ENCODE peak calls at places on chromosome 5, in four cellular contexts. One of them, this sample, is unnamed.

GRCh38 chr5:135185461-135186075 is 151.5 kb upstream of the PITX1 start:
- DNase-seq in IMR-90: peak
- DNase-seq in H9: no peak
- DNase-seq in H1: no peak
- DNase-seq in this sample: peak

GRCh38 chr5:139222346-139222745 is 24.2 kb upstream of the SIL1 start:
- DNase-seq in H1: no peak
- DNase-seq in IMR-90: no peak
- DNase-seq in H9: no peak
- DNase-seq in this sample: no peak

GRCh38 chr5:84383296-84383815 is 1.3 kb downstream of the EDIL3 start:
- DNase-seq in H9: peak
- DNase-seq in H1: no peak
- DNase-seq in IMR-90: no peak
- DNase-seq in this sample: peak

GRCh38 chr5:375921-376871 is 54.7 kb downstream of the AHRR start:
- DNase-seq in H1: peak
- DNase-seq in IMR-90: no peak
- DNase-seq in H9: peak
- DNase-seq in this sample: no peak

GRCh38 chr5:119367502-119368237 is 11.9 kb downstream of the TNFAIP8 start:
- DNase-seq in IMR-90: peak
- DNase-seq in H1: no peak
- DNase-seq in H9: no peak
- DNase-seq in this sample: no peak

GRCh38 chr5:58094031-58094430 is 365.9 kb downstream of the PLK2 start:
- DNase-seq in IMR-90: peak
- DNase-seq in H1: no peak
- DNase-seq in H9: no peak
- DNase-seq in this sample: no peak

GRCh38 chr5:8726383-8727036 is 819.4 kb downstream of the SEMA5A start:
- DNase-seq in H1: no peak
- DNase-seq in IMR-90: no peak
- DNase-seq in H9: peak
- DNase-seq in this sample: no peak

GRCh38 chr5:18744441-18744840 is 1110.2 kb downstream of the TAF11L14 start:
- DNase-seq in IMR-90: no peak
- DNase-seq in H9: no peak
- DNase-seq in H1: no peak
- DNase-seq in this sample: no peak

GRCh38 chr5:111774525-111774924 is 17.5 kb upstream of the NREP start:
- DNase-seq in H1: no peak
- DNase-seq in IMR-90: peak
- DNase-seq in H9: peak
- DNase-seq in this sample: peak

GRCh38 chr5:101393795-101394450 is 490.8 kb upstream of the ST8SIA4 start:
- DNase-seq in H1: no peak
- DNase-seq in IMR-90: peak
- DNase-seq in H9: no peak
- DNase-seq in this sample: no peak

GRCh38 chr5:52728201-52728600 is 59.5 kb upstream of the ITGA1 start:
- DNase-seq in H9: no peak
- DNase-seq in IMR-90: no peak
- DNase-seq in H1: no peak
- DNase-seq in this sample: no peak

GRCh38 chr5:54541823-54542783 is 24.5 kb downstream of the SNX18 start:
- DNase-seq in H1: no peak
- DNase-seq in IMR-90: no peak
- DNase-seq in H9: no peak
- DNase-seq in this sample: no peak

GRCh38 chr5:36523931-36524330 is 82.5 kb upstream of the SLC1A3 start:
- DNase-seq in IMR-90: no peak
- DNase-seq in H1: no peak
- DNase-seq in H9: no peak
- DNase-seq in this sample: no peak

GRCh38 chr5:64301566-64301965 is 135.9 kb downstream of the RNF180 start:
- DNase-seq in H1: no peak
- DNase-seq in IMR-90: no peak
- DNase-seq in H9: no peak
- DNase-seq in this sample: no peak

GRCh38 chr5:147561435-147561834 is 51.6 kb upstream of the DPYSL3 start:
- DNase-seq in IMR-90: no peak
- DNase-seq in H1: no peak
- DNase-seq in H9: no peak
- DNase-seq in this sample: no peak
- H3K56ac ChIP-seq in IMR-90: no peak
- H3K56ac ChIP-seq in H1: no peak
- H3K56ac ChIP-seq in H9: no peak
- H3K56ac ChIP-seq in this sample: no peak

DNA sequence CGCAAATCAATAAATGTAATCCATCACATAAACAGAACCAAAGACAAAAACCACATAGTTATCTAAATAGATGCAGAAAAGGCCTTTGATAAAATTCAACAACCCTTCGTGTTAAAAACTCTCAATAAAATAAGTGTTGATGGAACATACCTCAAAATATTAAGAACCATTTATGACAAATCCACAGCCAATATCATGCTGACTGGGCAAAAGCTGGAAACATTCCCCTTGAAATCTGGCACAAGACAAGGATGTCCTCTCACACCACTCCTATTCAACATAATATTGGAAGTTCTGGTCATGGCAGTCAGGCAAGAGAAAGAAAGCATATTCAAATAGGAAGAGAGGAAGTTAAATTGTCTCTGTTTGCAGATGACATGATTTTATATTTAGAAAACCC is 1946.3 kb upstream of the CDH9 start:
- DNase-seq in H1: no peak
- DNase-seq in IMR-90: no peak
- DNase-seq in H9: no peak
- DNase-seq in this sample: no peak
- H4K5ac ChIP-seq in H1: no peak
- H4K5ac ChIP-seq in IMR-90: no peak
- H4K5ac ChIP-seq in H9: no peak
- H4K5ac ChIP-seq in this sample: no peak

GRCh38 chr5:173638631-173639030 is 22.2 kb upstream of the BOD1 start:
- DNase-seq in IMR-90: no peak
- DNase-seq in H1: no peak
- DNase-seq in H9: peak
- DNase-seq in this sample: no peak

GRCh38 chr5:173640166-173640804 is 23.8 kb upstream of the BOD1 start:
- DNase-seq in H1: no peak
- DNase-seq in IMR-90: no peak
- DNase-seq in H9: peak
- DNase-seq in this sample: no peak

GRCh38 chr5:173638126-173638525 is 21.7 kb upstream of the BOD1 start:
- DNase-seq in H1: no peak
- DNase-seq in H9: peak
- DNase-seq in IMR-90: no peak
- DNase-seq in this sample: no peak

GRCh38 chr5:173634465-173634983 is 18.1 kb upstream of the BOD1 start:
- DNase-seq in H1: no peak
- DNase-seq in H9: no peak
- DNase-seq in IMR-90: no peak
- DNase-seq in this sample: no peak

GRCh38 chr5:173637340-173637739 is 20.9 kb upstream of the BOD1 start:
- DNase-seq in H9: no peak
- DNase-seq in H1: no peak
- DNase-seq in IMR-90: no peak
- DNase-seq in this sample: no peak
- H3K56ac ChIP-seq in H9: no peak
- H3K56ac ChIP-seq in H1: no peak
- H3K56ac ChIP-seq in IMR-90: no peak
- H3K56ac ChIP-seq in this sample: no peak

GRCh38 chr5:177307544-177308363 is 3.9 kb downstream of the MXD3 start:
- DNase-seq in IMR-90: no peak
- DNase-seq in H9: no peak
- DNase-seq in H1: no peak
- DNase-seq in this sample: no peak
- H4K5ac ChIP-seq in IMR-90: no peak
- H4K5ac ChIP-seq in H9: no peak
- H4K5ac ChIP-seq in H1: no peak
- H4K5ac ChIP-seq in this sample: no peak

GRCh38 chr5:172179032-172179989 is 8.7 kb downstream of the STK10 start:
- DNase-seq in H1: no peak
- DNase-seq in H9: peak
- DNase-seq in IMR-90: peak
- DNase-seq in this sample: peak
- H3K56ac ChIP-seq in H1: no peak
- H3K56ac ChIP-seq in H9: no peak
- H3K56ac ChIP-seq in IMR-90: no peak
- H3K56ac ChIP-seq in this sample: peak

GRCh38 chr5:107814183-107814582 is 143.4 kb upstream of the EFNA5 start:
- DNase-seq in H1: no peak
- DNase-seq in H9: no peak
- DNase-seq in IMR-90: no peak
- DNase-seq in this sample: no peak

GRCh38 chr5:107812570-107813141 is 141.9 kb upstream of the EFNA5 start:
- DNase-seq in IMR-90: peak
- DNase-seq in H1: no peak
- DNase-seq in H9: no peak
- DNase-seq in this sample: no peak

GRCh38 chr5:107815109-107815508 is 144.4 kb upstream of the EFNA5 start:
- DNase-seq in H1: no peak
- DNase-seq in IMR-90: no peak
- DNase-seq in H9: no peak
- DNase-seq in this sample: no peak

GRCh38 chr5:107817436-107817835 is 146.7 kb upstream of the EFNA5 start:
- DNase-seq in IMR-90: no peak
- DNase-seq in H1: no peak
- DNase-seq in H9: no peak
- DNase-seq in this sample: no peak

DNA sequence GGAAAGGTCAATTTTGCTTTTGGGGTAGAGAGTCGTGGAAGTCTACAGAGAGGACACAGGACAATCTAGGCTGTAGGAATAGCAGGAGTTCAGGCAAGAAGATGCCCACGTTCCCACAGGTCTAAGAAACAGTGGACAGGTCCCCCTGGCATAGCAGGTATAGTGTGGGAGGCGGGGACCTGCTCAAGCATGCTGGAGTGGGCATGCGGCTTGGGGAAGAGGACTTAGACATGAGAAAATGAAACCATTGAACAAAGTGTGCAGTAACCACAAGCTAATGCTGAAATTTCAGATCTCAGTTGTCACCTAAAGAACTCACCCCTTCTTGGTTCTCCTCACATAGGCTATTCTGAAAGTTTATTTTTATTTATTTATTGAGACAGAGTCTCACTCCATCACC is 142.8 kb upstream of the EFNA5 start:
- DNase-seq in H1: no peak
- DNase-seq in IMR-90: no peak
- DNase-seq in H9: no peak
- DNase-seq in this sample: no peak
- H4K5ac ChIP-seq in H1: no peak
- H4K5ac ChIP-seq in IMR-90: no peak
- H4K5ac ChIP-seq in H9: no peak
- H4K5ac ChIP-seq in this sample: no peak

GRCh38 chr5:121634946-121635345 is 216.7 kb upstream of the FTMT start:
- DNase-seq in H1: no peak
- DNase-seq in H9: no peak
- DNase-seq in IMR-90: no peak
- DNase-seq in this sample: no peak

DNA sequence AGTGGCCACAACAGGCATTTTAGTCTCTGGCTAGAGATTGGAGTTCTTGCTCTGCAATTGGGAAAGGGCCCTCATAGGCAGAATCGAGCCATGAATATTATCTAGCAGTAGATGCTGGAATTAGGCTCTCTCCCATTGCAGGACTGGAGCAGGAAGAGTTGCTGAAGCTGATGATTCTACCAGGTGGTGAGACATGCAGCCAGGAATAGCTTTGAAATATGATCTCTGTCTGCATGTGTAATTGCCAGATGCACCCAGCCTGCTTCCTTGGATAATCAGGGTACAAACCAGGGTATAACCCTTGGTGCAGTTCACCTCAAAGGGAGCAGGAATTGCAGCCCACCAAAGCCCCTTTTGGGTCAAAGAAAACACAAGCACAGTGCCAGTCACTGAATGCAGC is 211.4 kb upstream of the FTMT start:
- DNase-seq in IMR-90: no peak
- DNase-seq in H1: no peak
- DNase-seq in H9: no peak
- DNase-seq in this sample: no peak
- H3K56ac ChIP-seq in IMR-90: no peak
- H3K56ac ChIP-seq in H1: no peak
- H3K56ac ChIP-seq in H9: no peak
- H3K56ac ChIP-seq in this sample: no peak

DNA sequence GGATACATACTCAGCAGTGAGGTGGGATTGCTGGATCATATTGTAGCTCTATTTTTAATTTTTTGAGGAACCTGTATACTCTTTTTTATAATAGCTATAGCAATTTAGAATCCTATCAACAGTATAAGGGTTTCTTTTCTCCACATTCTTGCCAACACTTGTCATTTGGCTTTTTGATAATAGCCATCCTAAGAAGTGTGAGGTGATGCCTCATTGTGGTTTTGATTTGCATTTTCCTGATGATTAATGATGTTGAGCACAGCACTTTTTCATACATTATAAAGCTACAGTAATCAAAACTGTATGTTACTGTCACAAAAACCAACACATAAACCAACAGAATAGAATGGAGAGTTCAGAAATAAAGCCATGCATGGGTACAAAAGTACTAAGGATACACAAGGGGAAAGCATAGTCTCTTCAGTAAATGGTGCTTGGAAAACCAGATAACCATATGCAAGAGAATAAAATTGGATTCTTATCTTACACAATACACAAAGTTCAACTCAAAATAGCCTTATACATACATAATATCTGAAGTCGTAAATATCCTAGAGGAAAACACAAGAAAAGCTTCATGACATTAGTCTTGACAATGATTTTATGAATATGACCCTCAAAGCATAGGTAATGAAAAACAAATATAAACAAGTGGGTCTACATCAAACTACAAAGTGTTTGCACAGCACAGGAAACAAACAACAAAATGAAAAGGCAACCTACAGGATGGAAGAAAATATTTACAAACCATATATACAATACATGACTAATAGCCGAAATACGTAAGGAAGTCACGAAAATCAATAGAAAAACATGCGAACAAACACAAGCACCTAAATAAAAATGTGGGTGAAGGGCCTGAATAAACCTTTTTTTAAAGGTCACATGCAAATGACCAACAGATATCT is 287.8 kb upstream of the DAB2 start:
- DNase-seq in H1: no peak
- DNase-seq in H9: no peak
- DNase-seq in IMR-90: no peak
- DNase-seq in this sample: no peak
- H4K5ac ChIP-seq in H1: no peak
- H4K5ac ChIP-seq in H9: no peak
- H4K5ac ChIP-seq in IMR-90: no peak
- H4K5ac ChIP-seq in this sample: no peak

DNA sequence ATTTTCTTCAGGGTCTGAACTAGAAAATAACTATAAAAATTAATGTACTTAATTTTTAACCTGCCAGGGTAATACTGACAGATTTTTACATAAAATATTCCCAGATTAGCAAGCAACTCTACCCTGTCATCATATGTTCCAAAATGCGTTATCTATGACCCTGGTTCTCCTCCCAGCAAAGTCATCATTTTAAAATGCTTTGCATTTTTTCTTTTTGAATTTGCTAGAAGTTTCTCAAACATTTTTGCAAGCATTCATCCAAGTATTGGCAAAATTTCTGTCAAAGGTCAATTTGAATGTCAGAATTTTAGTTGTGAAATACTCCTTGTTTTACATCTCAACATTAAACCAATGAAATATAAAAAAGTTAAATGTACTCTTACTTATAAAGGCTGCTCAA is 144.5 kb upstream of the FTMT start:
- DNase-seq in H1: no peak
- DNase-seq in H9: no peak
- DNase-seq in IMR-90: no peak
- DNase-seq in this sample: no peak
- H3K56ac ChIP-seq in H1: no peak
- H3K56ac ChIP-seq in H9: no peak
- H3K56ac ChIP-seq in IMR-90: no peak
- H3K56ac ChIP-seq in this sample: no peak